ENCODE peak calls at places on chromosome 12, in eight cellular contexts. J, U, Q, H, C, V, G and K are unnamed samples.

GRCh38 chr12:70722584-70723343 is 85.5 kb upstream of the PTPRB start:
- DNase-seq in J (no peak), U (no peak), Q (no peak), H (no peak), C (no peak), V (peak), G (no peak), K (no peak)

GRCh38 chr12:11693626-11694025 is 44.2 kb downstream of the ETV6 start:
- DNase-seq in J (no peak), U (no peak), Q (no peak), H (no peak), C (no peak), V (no peak), G (no peak), K (no peak)

GRCh38 chr12:71810905-71811304 is 28.7 kb upstream of the TBC1D15 start:
- DNase-seq in J (no peak), U (no peak), Q (no peak), H (no peak), C (peak), V (no peak), G (no peak), K (no peak)

GRCh38 chr12:15393037-15393436 is 70.7 kb downstream of the PTPRO start:
- DNase-seq in J (no peak), U (no peak), Q (no peak), H (no peak), C (peak), V (no peak), G (no peak), K (no peak)

GRCh38 chr12:23096321-23096720 is 471.4 kb downstream of the ETNK1 start:
- DNase-seq in J (no peak), U (no peak), Q (no peak), H (no peak), C (peak), V (no peak), G (no peak), K (no peak)

GRCh38 chr12:50720501-50720900 is 43.4 kb upstream of the ATF1 start:
- DNase-seq in J (no peak), U (no peak), Q (no peak), H (no peak), C (no peak), V (no peak), G (no peak), K (no peak)

GRCh38 chr12:132253698-132254480 is 75.5 kb downstream of the GALNT9 start:
- DNase-seq in J (no peak), U (no peak), Q (peak), H (no peak), C (no peak), V (no peak), G (no peak), K (no peak)

GRCh38 chr12:92109613-92110012 is 36.0 kb downstream of the BTG1 start:
- DNase-seq in J (no peak), U (no peak), Q (no peak), H (no peak), C (no peak), V (no peak), G (no peak), K (no peak)

GRCh38 chr12:76622915-76623314 is 63.3 kb upstream of the OSBPL8 start:
- DNase-seq in J (no peak), U (no peak), Q (no peak), H (no peak), C (no peak), V (no peak), G (no peak), K (no peak)

GRCh38 chr12:64889434-64890216 is 65.2 kb downstream of the TBC1D30 start:
- DNase-seq in J (no peak), U (no peak), Q (no peak), H (no peak), C (peak), V (no peak), G (no peak), K (no peak)

GRCh38 chr12:19236656-19237055 is 107.1 kb downstream of the PLEKHA5 start:
- DNase-seq in J (no peak), U (no peak), Q (no peak), H (no peak), C (peak), V (no peak), G (no peak), K (no peak)

GRCh38 chr12:6824962-6825381 is 3.2 kb upstream of the P3H3 start:
- DNase-seq in J (peak), U (no peak), Q (no peak), H (no peak), C (peak), V (no peak), G (no peak), K (no peak)

GRCh38 chr12:53996886-53997217 is 3.1 kb upstream of the HOXC9 start:
- DNase-seq in J (no peak), U (no peak), Q (no peak), H (no peak), C (no peak), V (no peak), G (no peak), K (no peak)

GRCh38 chr12:115232455-115233156 is 548.6 kb upstream of the TBX3 start:
- DNase-seq in J (peak), U (no peak), Q (no peak), H (no peak), C (peak), V (no peak), G (no peak), K (no peak)

GRCh38 chr12:78101946-78102635 is 271.4 kb downstream of the NAV3 start:
- DNase-seq in J (no peak), U (no peak), Q (no peak), H (no peak), C (no peak), V (no peak), G (no peak), K (no peak)

GRCh38 chr12:82832091-82832490 is 145.4 kb downstream of the TMTC2 start:
- DNase-seq in J (no peak), U (no peak), Q (no peak), H (no peak), C (no peak), V (no peak), G (no peak), K (no peak)

GRCh38 chr12:34289431-34290190 is 267.3 kb downstream of the ALG10 start:
- DNase-seq in J (no peak), U (no peak), Q (no peak), H (no peak), C (no peak), V (no peak), G (no peak), K (no peak)

GRCh38 chr12:53044052-53044581 is 5.7 kb upstream of the TNS2 start:
- DNase-seq in J (no peak), U (no peak), Q (no peak), H (peak), C (no peak), V (no peak), G (no peak), K (peak)